ENCODE peak calls at places on chromosomes 5 and 9, in nine cellular contexts. N, Y, A, S, O, I, D, E and X are unnamed samples.

GRCh38 chr9:94554078-94554438 is 825 bp upstream of the PCAT7 start:
- DNase-seq in N (no peak), Y (no peak), A (no peak), S (no peak), O (no peak), I (no peak), D (no peak), E (no peak), X (no peak)

GRCh38 chr9:128523199-128523925 is 18.8 kb downstream of the GLE1 start:
- DNase-seq in N (peak), Y (peak), A (no peak), S (no peak), O (peak), I (peak), D (no peak), E (peak), X (no peak)

GRCh38 chr5:1545798-1546355 is 22.1 kb upstream of the LPCAT1 start:
- DNase-seq in N (no peak), Y (peak), A (peak), S (peak), O (no peak), I (no peak), D (no peak), E (no peak), X (no peak)

GRCh38 chr9:137498720-137499150 is 39.6 kb upstream of the NSMF start:
- DNase-seq in N (no peak), Y (no peak), A (no peak), S (no peak), O (no peak), I (no peak), D (no peak), E (no peak), X (no peak)

GRCh38 chr9:18857769-18858168 is 175.2 kb downstream of the SAXO1 start:
- DNase-seq in N (no peak), Y (peak), A (no peak), S (no peak), O (peak), I (peak), D (no peak), E (no peak), X (no peak)

GRCh38 chr9:130030821-130031481 is 12.0 kb downstream of the FNBP1 start:
- DNase-seq in N (no peak), Y (no peak), A (no peak), S (peak), O (no peak), I (no peak), D (no peak), E (no peak), X (no peak)

GRCh38 chr9:136939431-136939995 is 5.0 kb downstream of the FBXW5 start:
- DNase-seq in N (peak), Y (no peak), A (no peak), S (no peak), O (no peak), I (no peak), D (no peak), E (no peak), X (no peak)

GRCh38 chr5:43973318-43973717 is 370.3 kb downstream of the NNT start:
- DNase-seq in N (no peak), Y (no peak), A (no peak), S (no peak), O (no peak), I (no peak), D (no peak), E (no peak), X (no peak)

GRCh38 chr5:24110019-24110615 is 534.7 kb downstream of the CDH10 start:
- DNase-seq in N (no peak), Y (peak), A (no peak), S (peak), O (no peak), I (peak), D (no peak), E (no peak), X (no peak)

GRCh38 chr9:125739442-125739841 is 7.7 kb upstream of the PBX3 start:
- DNase-seq in N (no peak), Y (peak), A (no peak), S (no peak), O (no peak), I (no peak), D (no peak), E (no peak), X (no peak)

GRCh38 chr5:128537306-128537998 is 593 bp downstream of the FBN2 start:
- DNase-seq in N (peak), Y (peak), A (no peak), S (no peak), O (peak), I (peak), D (no peak), E (peak), X (no peak)

GRCh38 chr5:34409376-34409775 is 246.8 kb upstream of the RAI14 start:
- DNase-seq in N (no peak), Y (no peak), A (no peak), S (no peak), O (no peak), I (no peak), D (no peak), E (no peak), X (no peak)

GRCh38 chr9:2570615-2571479 is 50.7 kb upstream of the VLDLR start:
- DNase-seq in N (peak), Y (peak), A (peak), S (peak), O (peak), I (peak), D (peak), E (no peak), X (peak)

GRCh38 chr5:142197098-142197497 is 88.5 kb downstream of the NDFIP1 start:
- DNase-seq in N (no peak), Y (no peak), A (no peak), S (no peak), O (peak), I (peak), D (no peak), E (no peak), X (no peak)

GRCh38 chr5:136699661-136700060 is 334.3 kb upstream of the TRPC7 start:
- DNase-seq in N (no peak), Y (no peak), A (no peak), S (no peak), O (no peak), I (no peak), D (no peak), E (no peak), X (no peak)

GRCh38 chr9:110308504-110309109 is 29.1 kb downstream of the TXNDC8 start:
- DNase-seq in N (no peak), Y (no peak), A (no peak), S (peak), O (no peak), I (no peak), D (no peak), E (no peak), X (no peak)

GRCh38 chr5:56480305-56481146 is 247.4 kb upstream of the ANKRD55 start:
- DNase-seq in N (peak), Y (peak), A (peak), S (peak), O (peak), I (peak), D (no peak), E (peak), X (no peak)

GRCh38 chr5:148374693-148375360 is 8.9 kb upstream of the FBXO38 start:
- DNase-seq in N (no peak), Y (peak), A (peak), S (peak), O (peak), I (peak), D (peak), E (peak), X (no peak)